ENCODE peak calls at places on chromosomes 1 and 21, in ten cellular contexts. X, G, B, S, N, J, D, I, T and P are unnamed samples.

GRCh38 chr1:54610048-54610447 is 13.3 kb downstream of the FAM151A start:
- DNase-seq in J (no peak), X (no peak), D (peak), I (no peak), T (no peak), N (peak), S (no peak), G (no peak), B (peak), P (no peak)

GRCh38 chr1:51234721-51235425 is 1.2 kb upstream of the RNF11 start:
- DNase-seq in X (peak), D (peak), I (peak), N (peak), J (peak), B (peak), G (no peak), S (peak), T (peak), P (peak)

GRCh38 chr1:87084247-87084836 is 169.9 kb downstream of the HS2ST1 start:
- DNase-seq in I (no peak), B (peak), X (no peak), J (no peak), G (no peak), T (peak), S (peak), D (no peak), N (no peak), P (peak)

GRCh38 chr1:151384584-151384983 is 12.1 kb upstream of the SELENBP1 start:
- DNase-seq in D (no peak), N (no peak), B (no peak), I (no peak), X (no peak), J (no peak), T (no peak), S (no peak), G (no peak), P (no peak)

GRCh38 chr1:159927887-159928431 is 2.7 kb upstream of the TAGLN2 start:
- DNase-seq in T (no peak), I (no peak), S (no peak), G (no peak), J (no peak), N (no peak), D (no peak), B (no peak), X (no peak), P (no peak)

GRCh38 chr1:57887973-57888491 is 464.2 kb upstream of the DAB1 start:
- DNase-seq in X (no peak), J (no peak), S (no peak), D (peak), G (no peak), I (no peak), B (peak), T (no peak), N (no peak), P (no peak)

GRCh38 chr21:45874716-45875415 is 106.7 kb upstream of the COL6A1 start:
- DNase-seq in J (peak), T (no peak), S (no peak), X (no peak), I (peak), G (no peak), D (peak), N (no peak), B (peak), P (peak)

GRCh38 chr1:27668808-27669723 is 2.9 kb downstream of the IFI6 start:
- DNase-seq in S (peak), J (peak), D (peak), N (no peak), B (peak), X (peak), G (no peak), I (peak), T (peak), P (no peak)

GRCh38 chr1:170666661-170667060 is 2.7 kb downstream of the PRRX1 start:
- DNase-seq in I (no peak), T (no peak), N (no peak), D (peak), X (no peak), S (no peak), G (no peak), J (no peak), B (no peak), P (no peak)

GRCh38 chr21:28324690-28325089 is 668.0 kb downstream of the LTN1 start:
- DNase-seq in X (no peak), B (no peak), T (no peak), S (no peak), G (no peak), I (no peak), N (no peak), J (no peak), D (no peak), P (no peak)

GRCh38 chr1:36076979-36077573 is 6.8 kb upstream of the TEKT2 start:
- DNase-seq in I (no peak), D (no peak), X (no peak), S (no peak), J (no peak), N (no peak), B (no peak), G (no peak), T (no peak), P (no peak)

GRCh38 chr1:146036241-146036989 is 14.9 kb upstream of the HJV start:
- DNase-seq in I (no peak), S (no peak), N (peak), X (no peak), J (no peak), G (peak), D (no peak), B (no peak), T (no peak), P (peak)

GRCh38 chr1:209368864-209369598 is 214.5 kb upstream of the CAMK1G start:
- DNase-seq in I (no peak), X (no peak), B (peak), J (no peak), N (peak), G (no peak), S (peak), T (no peak), D (peak), P (peak)

GRCh38 chr1:225454733-225455132 is 26.9 kb upstream of the LBR start:
- DNase-seq in D (peak), N (peak), S (no peak), I (no peak), G (no peak), T (no peak), J (no peak), B (peak), X (no peak), P (peak)

GRCh38 chr1:193069748-193070394 is 10.5 kb downstream of the RO60 start:
- DNase-seq in G (no peak), X (no peak), T (peak), S (no peak), D (no peak), N (no peak), I (no peak), B (no peak), J (no peak), P (peak)

GRCh38 chr1:246800800-246801199 is 76.6 kb downstream of the SCCPDH start:
- DNase-seq in S (no peak), X (no peak), T (no peak), I (no peak), D (no peak), J (no peak), G (no peak), N (no peak), B (no peak), P (peak)

GRCh38 chr1:225811622-225812487 is 1.9 kb downstream of the EPHX1 start:
- DNase-seq in G (no peak), B (no peak), D (no peak), T (peak), N (no peak), I (peak), J (no peak), X (no peak), S (peak), P (no peak)

GRCh38 chr1:10646347-10646861 is 150.0 kb downstream of the CASZ1 start:
- DNase-seq in D (peak), T (peak), B (no peak), J (no peak), S (no peak), I (peak), N (peak), G (no peak), X (no peak), P (peak)

GRCh38 chr1:22380024-22380785 is 71.4 kb upstream of the ZBTB40 start:
- DNase-seq in S (no peak), G (no peak), I (no peak), T (no peak), D (peak), X (no peak), J (no peak), B (no peak), N (peak), P (peak)

GRCh38 chr1:182629674-182630073 is 25.5 kb upstream of the RGS16 start:
- DNase-seq in D (no peak), N (no peak), S (no peak), G (no peak), J (no peak), B (no peak), I (no peak), T (no peak), X (no peak), P (no peak)